ENCODE peak calls at places on chromosomes 4 and X, in five cellular contexts. U, A, V, I and Q are unnamed samples. For H3K36me3, the result is how much of the 10 kb centered on the place peaks cover.

GRCh38 chrX:149630681-149631292 is 805 bp downstream of the TMEM185A start:
- DNase-seq in V (peak), U (no peak), I (peak), A (peak), Q (no peak)

GRCh38 chrX:154486396-154487207 is at the start of gene UBL4A:
- DNase-seq in V (peak), A (peak), U (peak), I (peak), Q (peak)

GRCh38 chrX:130097507-130098201 is 12.6 kb downstream of the ELF4 start:
- DNase-seq in U (peak), V (no peak), I (no peak), A (no peak), Q (no peak)

GRCh38 chr4:8276358-8277240 is 7.0 kb downstream of the HTRA3 start:
- DNase-seq in A (no peak), U (no peak), I (no peak), V (no peak), Q (no peak)

GRCh38 chr4:121026034-121026433 is 46.3 kb downstream of the NDNF start:
- DNase-seq in I (no peak), V (no peak), U (no peak), A (no peak), Q (no peak)

GRCh38 chr4:174928174-174928573 is 10.0 kb downstream of the ADAM29 start:
- DNase-seq in V (no peak), I (no peak), U (no peak), A (no peak), Q (no peak)

GRCh38 chrX:77900688-77901087 is 1.4 kb downstream of the COX7B start:
- DNase-seq in V (no peak), A (no peak), I (no peak), U (no peak), Q (no peak)

GRCh38 chrX:53630261-53630660 is 56.3 kb downstream of the HUWE1 start:
- DNase-seq in A (no peak), V (no peak), U (no peak), I (no peak), Q (no peak)

GRCh38 chr4:186700746-186701145 is 22.9 kb downstream of the FAT1 start:
- DNase-seq in A (no peak), U (no peak), I (peak), V (peak), Q (no peak)

GRCh38 chrX:2690856-2691542 is at the start of gene CD99:
- DNase-seq in U (peak), V (peak), I (peak), A (peak), Q (no peak)

GRCh38 chr4:150336676-150337412 is 245.1 kb upstream of the MAB21L2 start:
- DNase-seq in V (no peak), A (no peak), U (no peak), I (no peak), Q (no peak)

GRCh38 chrX:43728966-43729365 is 72.9 kb downstream of the MAOA start:
- DNase-seq in I (no peak), U (no peak), A (no peak), V (no peak), Q (no peak)

GRCh38 chrX:51641421-51642021 is 22.8 kb upstream of the CENPVL3 start:
- DNase-seq in A (peak), I (peak), V (peak), U (no peak), Q (no peak)

GRCh38 chr4:8906991-8907595 is 35.5 kb upstream of the HMX1 start:
- DNase-seq in V (no peak), A (no peak), I (no peak), U (no peak), Q (no peak)

GRCh38 chr4:68175562-68176155 is 46.0 kb upstream of the TMPRSS11F start:
- DNase-seq in U (no peak), V (peak), I (peak), A (peak), Q (peak)

GRCh38 chr4:19473569-19473968 is 778.1 kb upstream of the SLIT2 start:
- DNase-seq in I (no peak), A (no peak), U (no peak), V (no peak), Q (no peak)

GRCh38 chr4:186726440-186727148 is 2.9 kb upstream of the FAT1 start:
- DNase-seq in V (peak), A (peak), U (no peak), I (peak), Q (no peak)

GRCh38 chr4:189832528-189832927 is 108.1 kb upstream of the FRG1 start:
- DNase-seq in V (no peak), I (no peak), U (no peak), A (no peak), Q (no peak)

GRCh38 chr4:64068096-64068495 is 341.2 kb downstream of the TECRL start:
- DNase-seq in U (no peak), A (no peak), I (no peak), V (no peak), Q (no peak)

GRCh38 chrX:72123471-72124185 is 8.1 kb downstream of the RTL5 start:
- DNase-seq in A (no peak), V (peak), I (no peak), U (no peak), Q (no peak)

GRCh38 chr4:85200106-85200505 is 233.6 kb upstream of the WDFY3 start:
- DNase-seq in A (peak), V (no peak), I (peak), U (no peak), Q (no peak)

DNA sequence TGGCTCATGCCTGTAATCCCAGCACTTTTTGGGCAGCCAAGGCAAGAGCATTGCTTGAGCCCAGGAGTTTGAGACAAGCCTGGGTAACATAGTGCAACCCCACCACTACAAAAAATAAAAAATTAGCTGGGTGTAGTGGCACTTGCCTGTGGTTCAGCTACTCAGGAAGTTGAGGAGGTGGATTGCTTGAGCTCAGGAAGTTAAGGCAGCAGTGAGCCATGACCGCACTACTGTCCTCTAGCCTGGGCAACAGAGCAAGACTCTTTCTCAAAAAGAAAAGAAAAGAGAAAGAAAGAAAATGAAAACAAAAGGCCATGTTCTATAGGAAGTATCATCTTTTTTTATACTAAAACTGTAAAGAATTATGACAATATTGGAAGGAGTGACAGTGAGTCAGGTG is 38.5 kb downstream of the NEK1 start:
- DNase-seq in A (no peak), I (no peak), U (no peak), V (no peak), Q (no peak)
- H3K36me3 ChIP-seq in A (under half), I (under half), U (under half), V (under half), Q (under half)

GRCh38 chr4:2743518-2744445 is 12.4 kb downstream of the TNIP2 start:
- DNase-seq in V (no peak), I (no peak), A (no peak), U (no peak), Q (no peak)
- H3K36me3 ChIP-seq in V (under half), I (under half), A (under half), U (under half), Q (under half)

DNA sequence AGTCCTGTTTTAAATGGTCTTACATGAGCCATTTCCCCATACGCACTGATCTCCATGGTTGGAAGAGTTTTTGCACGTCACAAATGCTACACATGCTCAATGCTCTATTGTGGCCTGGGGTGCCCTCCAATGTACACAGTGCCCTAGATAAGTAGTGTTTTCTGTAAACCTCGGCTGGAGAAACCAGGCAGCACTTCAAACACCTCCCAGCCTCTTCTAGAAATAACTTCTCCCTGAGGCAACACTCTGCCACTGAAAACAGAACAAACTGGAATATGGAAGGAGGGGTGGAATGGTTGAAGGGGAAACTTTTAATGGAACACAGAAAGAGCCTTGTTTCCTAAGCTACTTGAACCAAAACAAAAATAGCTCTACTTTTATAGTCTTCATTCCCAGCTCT is 123.9 kb upstream of the CBR4 start:
- DNase-seq in V (no peak), A (no peak), U (no peak), I (no peak), Q (no peak)
- H3K36me3 ChIP-seq in V (half or more), A (under half), U (under half), I (under half), Q (under half)

GRCh38 chr4:2932951-2933565 is 30.1 kb downstream of the NOP14 start:
- DNase-seq in V (no peak), U (no peak), I (no peak), A (no peak), Q (no peak)
- H3K36me3 ChIP-seq in V (under half), U (under half), I (under half), A (under half), Q (under half)

GRCh38 chrX:41152221-41152620 is 67.0 kb downstream of the USP9X start:
- DNase-seq in V (no peak), A (no peak), I (no peak), U (no peak), Q (no peak)
- H3K36me3 ChIP-seq in V (under half), A (under half), I (under half), U (under half), Q (under half)

DNA sequence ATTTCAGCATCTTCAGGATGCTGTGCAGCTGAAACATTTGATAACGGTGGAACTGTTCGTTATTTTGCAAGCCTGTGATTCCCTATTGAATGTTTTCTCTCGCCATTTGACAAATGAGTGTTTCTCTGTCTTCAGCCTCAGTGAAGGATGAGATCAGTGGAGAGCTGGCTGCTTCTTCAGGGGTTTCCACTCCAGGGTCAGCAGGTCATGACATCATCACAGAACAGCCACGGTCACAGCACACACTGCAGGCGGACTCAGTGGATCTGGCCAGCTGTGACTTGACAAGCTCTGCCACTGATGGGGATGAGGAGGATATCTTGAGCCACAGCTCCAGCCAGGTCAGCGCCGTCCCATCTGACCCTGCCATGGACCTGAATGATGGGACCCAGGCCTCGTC is 52.6 kb downstream of the HTT start:
- DNase-seq in I (no peak), U (no peak), V (no peak), A (no peak), Q (no peak)
- H3K36me3 ChIP-seq in I (under half), U (under half), V (under half), A (under half), Q (under half)

DNA sequence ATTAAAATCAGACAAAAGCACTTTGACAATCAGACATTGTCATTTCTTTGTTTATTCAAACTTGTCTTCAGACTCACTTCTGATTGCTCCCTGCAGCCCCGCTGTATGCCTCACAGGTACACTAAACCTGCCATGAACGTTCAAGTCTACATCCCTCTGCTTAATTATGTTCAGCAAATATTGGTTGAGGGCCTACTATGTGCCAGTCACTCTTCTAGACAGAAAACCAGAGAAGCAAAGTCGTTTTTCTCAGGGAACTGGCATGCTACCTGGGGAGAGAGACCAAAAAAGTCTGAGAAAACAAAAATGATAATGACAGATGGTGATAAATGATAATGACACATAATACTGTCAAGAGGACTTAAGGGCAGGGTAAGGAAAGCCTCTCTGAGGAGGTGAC is 19.4 kb downstream of the HMGB2 start:
- DNase-seq in A (no peak), V (no peak), I (no peak), U (no peak), Q (no peak)
- H3K36me3 ChIP-seq in A (under half), V (under half), I (under half), U (under half), Q (under half)

GRCh38 chr4:6253961-6254360 is 15.7 kb upstream of the WFS1 start:
- DNase-seq in U (no peak), I (no peak), A (no peak), V (no peak), Q (no peak)
- H3K36me3 ChIP-seq in U (under half), I (under half), A (under half), V (under half), Q (under half)

DNA sequence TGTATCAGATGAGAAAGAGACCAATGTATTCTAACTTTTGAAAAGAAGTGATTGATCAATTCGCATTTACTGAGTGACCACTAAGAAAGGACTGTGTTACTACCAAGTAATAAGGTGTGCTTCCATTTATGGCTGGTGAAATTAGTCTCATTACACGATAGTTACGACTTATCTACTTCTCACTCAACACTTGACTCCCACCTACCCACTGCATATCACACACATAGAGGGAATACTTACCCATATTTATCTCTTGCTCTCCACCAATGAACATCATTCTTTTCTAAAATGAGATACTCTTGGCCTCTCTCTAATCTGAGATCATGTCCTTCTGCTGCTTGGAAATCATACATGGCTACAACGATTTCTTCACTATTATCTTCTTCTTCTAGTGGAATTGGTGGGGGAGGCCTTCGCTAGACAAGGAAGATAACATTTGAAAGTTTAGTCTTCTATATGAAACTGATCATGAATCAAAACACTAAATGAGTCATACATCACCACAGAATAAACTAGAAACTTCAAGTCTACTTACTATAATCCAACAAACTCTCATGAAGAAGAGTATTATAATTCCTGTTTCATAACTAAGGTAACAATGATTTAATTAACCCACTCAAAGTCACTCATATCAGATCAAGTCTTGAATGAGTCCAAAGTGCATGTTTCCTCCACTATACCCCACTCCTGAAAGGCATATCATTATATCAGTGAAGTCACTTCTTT is 33.7 kb upstream of the TXK start:
- DNase-seq in I (no peak), U (no peak), A (peak), V (no peak), Q (no peak)
- H3K36me3 ChIP-seq in I (under half), U (under half), A (under half), V (under half), Q (under half)

GRCh38 chr4:885353-885752 is 46.8 kb downstream of the GAK start:
- DNase-seq in A (no peak), I (no peak), V (no peak), U (no peak), Q (no peak)
- H3K36me3 ChIP-seq in A (under half), I (under half), V (under half), U (under half), Q (under half)